ENCODE peak calls at places on chromosomes 16 and 17, in eight cellular contexts. E is brain microvascular endothelial cell; Y is endodermal cell; N is adrenal gland; M is H9; R is prostate gland; V is CD4-positive, alpha-beta memory T cell; X is RWPE1. B is an unnamed sample.

GRCh38 chr17:6639651-6640535 is 618 bp downstream of the KIAA0753 start:
- DNase-seq in E (no peak), Y (peak; percentile 80), N (peak; percentile 40), M (peak; percentile 52), R (no peak), V (no peak), X (peak; percentile 25), B (peak; percentile 51)

GRCh38 chr17:59800530-59800942 is 92.2 kb downstream of the TUBD1 start:
- DNase-seq in E (no peak), Y (no peak), N (no peak), M (no peak), R (no peak), V (no peak), X (no peak), B (peak; percentile 37)

GRCh38 chr16:57537194-57537505 is 779 bp upstream of the CCDC102A start:
- DNase-seq in E (no peak), Y (no peak), N (no peak), M (no peak), R (no peak), V (no peak), X (no peak), B (peak; percentile 8)

GRCh38 chr17:51852603-51853002 is 305.9 kb downstream of the CA10 start:
- DNase-seq in E (no peak), Y (no peak), N (no peak), M (no peak), R (no peak), V (no peak), X (no peak), B (no peak)

GRCh38 chr16:48580925-48581500 is 29.0 kb downstream of the N4BP1 start:
- DNase-seq in E (no peak), Y (no peak), N (no peak), M (no peak), R (no peak), V (no peak), X (no peak), B (peak; percentile 32)

GRCh38 chr17:73747221-73748002 is 103.2 kb upstream of the SDK2 start:
- DNase-seq in E (no peak), Y (no peak), N (no peak), M (no peak), R (no peak), V (no peak), X (no peak), B (no peak)

GRCh38 chr17:53150101-53150698 is 672.5 kb upstream of the KIF2B start:
- DNase-seq in E (no peak), Y (peak; percentile 42), N (no peak), M (no peak), R (no peak), V (no peak), X (peak; percentile 2), B (no peak)

GRCh38 chr16:4933871-4934395 is 3.0 kb downstream of the PPL start:
- DNase-seq in E (no peak), Y (peak; percentile 43), N (no peak), M (no peak), R (no peak), V (no peak), X (no peak), B (no peak)

GRCh38 chr16:54287018-54287757 is 601 bp upstream of the IRX3 start:
- DNase-seq in E (no peak), Y (peak; percentile 92), N (no peak), M (no peak), R (peak; percentile 25), V (no peak), X (peak; percentile 23), B (no peak)

GRCh38 chr17:50845260-50846147 is 10.1 kb downstream of the WFIKKN2 start:
- DNase-seq in E (no peak), Y (peak; percentile 64), N (no peak), M (peak; percentile 36), R (no peak), V (no peak), X (no peak), B (peak; percentile 30)

GRCh38 chr17:27553019-27553511 is 77.9 kb upstream of the LGALS9 start:
- DNase-seq in E (no peak), Y (peak; percentile 91), N (no peak), M (no peak), R (no peak), V (no peak), X (peak; percentile 63), B (no peak)

GRCh38 chr17:36850794-36851193 is 86.5 kb upstream of the LHX1 start:
- DNase-seq in E (peak; percentile 73), Y (peak; percentile 53), N (no peak), M (no peak), R (no peak), V (no peak), X (peak; percentile 90), B (peak; percentile 82)

GRCh38 chr16:29687755-29688154 is 8.8 kb downstream of the QPRT start:
- DNase-seq in E (no peak), Y (no peak), N (no peak), M (no peak), R (no peak), V (no peak), X (no peak), B (no peak)
- H3K27ac ChIP-seq in E (no peak overlapping the region), Y (no peak overlapping the region), N (no peak overlapping the region), M (no peak overlapping the region), R (no peak overlapping the region), V (no peak overlapping the region), X (no peak overlapping the region), B (no peak overlapping the region)

GRCh38 chr17:47776330-47777197 is 43.5 kb downstream of the TBX21 start:
- DNase-seq in E (peak; percentile 33), Y (peak; percentile 70), N (no peak), M (peak; percentile 46), R (no peak), V (peak; percentile 48), X (peak; percentile 58), B (peak; percentile 24)
- H3K27ac ChIP-seq in E (no peak overlapping the region), Y (no peak overlapping the region), N (no peak overlapping the region), M (no peak overlapping the region), R (no peak overlapping the region), V (no peak overlapping the region), X (no peak overlapping the region), B (no peak overlapping the region)

DNA sequence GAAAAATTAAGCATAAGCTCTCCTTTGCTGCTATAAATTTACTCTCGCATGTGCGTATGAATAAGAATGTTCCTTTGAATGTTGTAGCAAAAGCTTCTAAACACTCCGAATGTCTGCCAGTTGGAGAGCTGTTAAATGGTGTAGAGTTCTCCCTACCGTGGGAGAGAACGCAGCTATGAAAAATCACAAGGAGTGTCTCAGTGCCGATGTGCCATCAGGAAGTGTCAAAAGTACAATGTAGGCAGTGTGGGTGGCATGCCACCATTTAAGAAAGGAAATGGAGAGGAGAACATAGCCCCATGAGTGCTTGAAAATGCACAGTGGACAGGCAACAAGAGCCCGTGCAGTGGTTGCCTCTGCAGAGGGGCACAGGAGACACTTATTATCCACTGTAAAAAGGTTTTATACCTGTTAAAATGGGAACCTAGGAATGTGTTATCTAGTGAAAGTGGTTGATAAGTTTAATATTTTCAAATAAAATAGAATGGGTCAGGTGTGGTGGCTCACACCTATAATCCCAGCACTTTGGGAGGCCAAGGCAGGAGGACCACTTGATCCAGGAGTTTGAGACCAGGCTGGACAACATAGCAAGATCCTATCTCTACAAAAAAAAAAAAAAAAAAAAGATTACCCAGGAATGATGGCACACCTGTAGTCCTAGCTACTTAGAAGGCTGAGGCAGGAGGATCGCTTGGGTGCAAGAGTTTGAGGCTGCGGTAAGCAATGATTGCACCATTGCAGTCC is 143.9 kb downstream of the SOCS1 start:
- DNase-seq in E (no peak), Y (no peak), N (no peak), M (no peak), R (no peak), V (no peak), X (no peak), B (no peak)
- H3K27ac ChIP-seq in E (no peak overlapping the region), Y (no peak overlapping the region), N (no peak overlapping the region), M (no peak overlapping the region), R (no peak overlapping the region), V (no peak overlapping the region), X (no peak overlapping the region), B (no peak overlapping the region)

DNA sequence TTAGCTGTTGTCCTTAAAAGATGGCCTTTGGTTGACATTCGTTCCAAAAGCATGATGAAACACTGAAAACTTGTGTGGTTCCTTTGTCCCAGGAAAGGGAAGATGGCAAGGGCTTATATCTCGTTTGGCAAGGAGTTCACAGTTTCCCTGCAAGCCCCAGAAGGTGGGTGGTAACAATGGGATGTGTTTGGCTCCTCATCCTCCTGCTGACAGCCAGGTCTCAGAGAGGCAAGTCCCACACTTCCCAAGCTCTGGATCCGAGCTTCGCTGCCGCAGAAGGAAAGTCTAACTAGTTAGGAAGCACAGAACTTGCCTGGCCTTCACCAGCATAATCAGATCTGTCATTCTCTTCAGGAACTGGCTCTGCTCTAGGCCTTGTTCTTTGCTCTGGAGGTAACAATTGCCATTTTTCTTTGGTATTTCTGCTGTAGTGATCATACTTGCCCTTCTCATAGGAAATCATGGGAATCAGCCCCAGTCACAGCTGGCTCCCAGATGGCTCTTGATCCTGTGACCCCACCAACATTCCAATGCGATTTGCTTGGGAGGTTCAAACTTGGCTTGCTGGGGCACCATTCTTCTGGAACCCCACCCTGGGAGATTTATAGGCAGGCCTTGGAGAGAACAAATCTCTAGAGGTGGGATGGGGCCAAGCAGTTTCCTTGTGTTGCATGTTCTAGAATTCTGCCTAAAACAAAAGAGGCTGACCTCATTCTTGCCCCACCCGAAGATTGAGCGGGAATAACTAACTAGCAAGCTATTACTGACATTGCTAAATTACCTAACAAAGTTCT is 17.9 kb downstream of the KPNA2 start:
- DNase-seq in E (peak; percentile 20), Y (peak; percentile 52), N (no peak), M (no peak), R (no peak), V (no peak), X (no peak), B (peak; percentile 91)
- H3K27ac ChIP-seq in E (peak overlapping the region; percentile 28), Y (peak overlapping the region; percentile 53), N (no peak overlapping the region), M (no peak overlapping the region), R (no peak overlapping the region), V (no peak overlapping the region), X (peak overlapping the region; percentile 52), B (peak overlapping the region; percentile 76)

DNA sequence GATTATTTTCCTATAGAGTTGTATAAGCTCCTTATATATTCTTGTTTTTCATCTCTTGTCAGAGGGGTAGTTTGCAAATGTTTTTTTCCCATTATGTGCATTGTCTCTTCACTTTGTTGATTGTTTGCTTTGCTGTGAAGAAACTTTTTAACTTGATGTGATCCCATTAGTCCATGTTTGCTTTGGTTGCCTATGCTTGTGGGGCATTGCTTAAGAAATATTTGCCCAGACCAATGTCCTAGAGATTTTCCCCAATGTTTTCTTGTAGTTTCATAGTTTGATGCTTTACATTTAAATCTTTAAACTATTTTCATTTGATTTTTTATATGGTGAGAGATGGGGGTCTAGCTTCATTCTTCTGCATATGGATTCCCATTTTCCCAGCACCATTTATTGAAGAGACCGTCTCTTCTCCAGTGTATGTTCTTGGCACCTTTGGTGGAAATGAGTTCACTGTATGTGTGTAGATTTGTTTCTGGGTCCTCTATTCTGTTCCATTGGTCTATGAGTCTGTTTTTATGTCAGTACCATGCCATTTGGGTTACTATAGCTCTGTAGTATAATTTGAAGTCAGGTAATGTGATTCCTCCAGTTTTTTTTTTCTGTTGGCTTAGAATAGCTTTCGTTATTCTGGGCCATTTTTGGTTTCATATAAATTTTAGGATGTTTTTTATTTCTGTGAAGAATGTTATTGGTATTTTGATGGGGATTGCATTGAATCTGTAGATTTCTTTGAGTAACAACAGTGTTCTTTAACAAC is 165.8 kb downstream of the ABCA8 start:
- DNase-seq in E (no peak), Y (no peak), N (no peak), M (no peak), R (no peak), V (no peak), X (no peak), B (no peak)
- H3K27ac ChIP-seq in E (no peak overlapping the region), Y (no peak overlapping the region), N (no peak overlapping the region), M (no peak overlapping the region), R (no peak overlapping the region), V (no peak overlapping the region), X (no peak overlapping the region), B (no peak overlapping the region)